ENCODE peak calls at places on chromosomes 4 and X, in seven cellular contexts. Q, O, D, T, S, P and I are unnamed samples.

GRCh38 chrX:74602142-74602541 is 12.3 kb downstream of the RLIM start:
- DNase-seq in S (no peak), Q (no peak), O (no peak), T (no peak), D (no peak), P (no peak), I (no peak)

GRCh38 chr4:139641218-139641617 is 24.4 kb upstream of the MGST2 start:
- DNase-seq in O (peak), T (no peak), Q (no peak), P (no peak), D (no peak), S (no peak), I (no peak)

GRCh38 chr4:66606908-66607307 is 936.6 kb upstream of the EPHA5 start:
- DNase-seq in S (no peak), O (peak), T (no peak), D (no peak), P (no peak), Q (no peak), I (no peak)

GRCh38 chrX:102963955-102964354 is 26.9 kb downstream of the RAB40AL start:
- DNase-seq in Q (no peak), O (no peak), T (no peak), P (no peak), S (no peak), D (no peak), I (no peak)

GRCh38 chrX:110167952-110168451 is 149.9 kb downstream of the AMMECR1 start:
- DNase-seq in Q (no peak), P (no peak), S (no peak), T (no peak), D (peak), O (peak), I (no peak)

GRCh38 chrX:97594825-97595224 is 711.1 kb downstream of the RPA4 start:
- DNase-seq in Q (no peak), T (no peak), O (no peak), D (no peak), P (no peak), S (no peak), I (no peak)

GRCh38 chr4:139555705-139556070 is 331 bp downstream of the SETD7 start:
- DNase-seq in T (peak), P (peak), S (peak), Q (peak), O (no peak), D (no peak), I (peak)

GRCh38 chrX:17706676-17707075 is 30.6 kb upstream of the SCML1 start:
- DNase-seq in T (no peak), O (peak), S (no peak), Q (no peak), D (no peak), P (peak), I (no peak)

GRCh38 chr4:145937990-145938611 is 522 bp downstream of the ZNF827 start:
- DNase-seq in D (peak), Q (peak), S (no peak), O (peak), T (no peak), P (peak), I (peak)

GRCh38 chr4:55503164-55503563 is 43.5 kb downstream of the CLOCK start:
- DNase-seq in P (peak), Q (no peak), S (no peak), D (peak), O (no peak), T (no peak), I (no peak)

GRCh38 chr4:88737304-88738015 is 39.8 kb upstream of the NAP1L5 start:
- DNase-seq in P (no peak), S (no peak), Q (no peak), O (peak), T (peak), D (no peak), I (no peak)

GRCh38 chrX:17713288-17713687 is 24.0 kb upstream of the SCML1 start:
- DNase-seq in P (no peak), Q (no peak), S (no peak), T (no peak), D (no peak), O (no peak), I (no peak)

GRCh38 chrX:121851033-121851432 is 803.6 kb downstream of the GLUD2 start:
- DNase-seq in T (no peak), D (no peak), O (no peak), P (peak), S (no peak), Q (no peak), I (no peak)

GRCh38 chr4:100517864-100518341 is at the start of gene EMCN:
- DNase-seq in S (no peak), O (no peak), D (no peak), P (peak), Q (no peak), T (no peak), I (no peak)

DNA sequence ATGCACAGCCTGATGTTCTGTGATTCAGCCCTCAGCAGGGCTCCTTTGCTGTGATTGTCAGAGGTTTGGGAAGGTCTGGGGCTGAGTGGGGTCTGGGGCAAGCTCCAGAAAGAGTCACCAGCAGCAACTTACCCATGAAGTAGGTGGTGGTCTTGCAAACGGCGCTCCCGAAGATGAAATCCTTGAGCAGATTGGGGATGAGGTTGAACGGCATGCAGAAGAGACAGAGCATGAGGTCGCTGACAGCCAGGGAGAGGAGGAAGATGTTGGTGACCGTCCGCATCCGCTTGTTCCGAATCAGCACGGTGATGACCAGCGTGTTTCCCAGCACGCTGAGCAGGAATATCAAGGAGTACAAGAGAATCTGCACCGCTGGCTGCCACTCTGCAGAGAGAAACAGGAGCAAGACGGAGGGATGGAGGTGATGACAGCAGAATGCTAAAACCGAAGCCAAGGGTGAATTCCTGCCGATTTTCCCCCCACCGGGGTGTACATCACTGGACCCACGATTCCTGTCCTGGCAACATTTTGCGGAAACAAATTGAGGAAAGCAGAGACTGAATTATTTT is 1.1 kb downstream of the CCKAR start:
- DNase-seq in D (no peak), P (no peak), S (no peak), T (no peak), O (no peak), Q (no peak), I (no peak)
- H3K4me3 ChIP-seq in D (no peak), P (peak), S (no peak), T (no peak), O (no peak), Q (no peak), I (no peak)

GRCh38 chr4:169009281-169010124 is 552 bp downstream of the CBR4 start:
- DNase-seq in O (peak), S (peak), Q (peak), T (peak), D (peak), P (peak), I (peak)

GRCh38 chr4:169012049-169012448 is 2.0 kb upstream of the CBR4 start:
- DNase-seq in P (no peak), O (no peak), D (no peak), Q (no peak), T (no peak), S (no peak), I (no peak)

GRCh38 chr4:169005453-169006099 is 4.5 kb downstream of the CBR4 start:
- DNase-seq in P (peak), D (no peak), Q (no peak), O (peak), S (no peak), T (no peak), I (no peak)

GRCh38 chr4:169010125-169011023 is at the start of gene CBR4:
- DNase-seq in S (peak), T (peak), O (peak), D (peak), P (peak), Q (peak), I (peak)

DNA sequence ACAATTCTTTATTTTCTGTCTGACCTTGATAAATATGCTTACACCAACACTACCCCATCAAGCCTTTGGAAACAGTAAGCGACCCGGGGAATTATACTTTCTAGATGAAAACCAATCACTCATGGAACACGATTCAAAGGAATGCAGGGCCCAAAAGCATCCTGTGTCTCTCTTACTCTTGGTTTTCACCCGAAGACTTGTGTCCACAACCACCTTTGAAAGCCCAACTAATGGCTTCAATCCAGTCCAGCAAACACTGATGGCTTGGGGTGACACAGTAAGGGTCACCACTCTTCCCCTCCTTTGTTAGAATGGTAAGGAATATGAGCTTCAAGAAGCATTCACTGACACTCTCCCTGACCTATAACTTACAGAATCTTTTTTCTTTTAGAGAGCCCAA is 1.6 kb downstream of the CBR4 start:
- DNase-seq in O (no peak), Q (no peak), S (no peak), T (no peak), P (no peak), D (peak), I (no peak)
- H3K4me3 ChIP-seq in O (no peak), Q (peak), S (no peak), T (peak), P (peak), D (peak), I (no peak)

DNA sequence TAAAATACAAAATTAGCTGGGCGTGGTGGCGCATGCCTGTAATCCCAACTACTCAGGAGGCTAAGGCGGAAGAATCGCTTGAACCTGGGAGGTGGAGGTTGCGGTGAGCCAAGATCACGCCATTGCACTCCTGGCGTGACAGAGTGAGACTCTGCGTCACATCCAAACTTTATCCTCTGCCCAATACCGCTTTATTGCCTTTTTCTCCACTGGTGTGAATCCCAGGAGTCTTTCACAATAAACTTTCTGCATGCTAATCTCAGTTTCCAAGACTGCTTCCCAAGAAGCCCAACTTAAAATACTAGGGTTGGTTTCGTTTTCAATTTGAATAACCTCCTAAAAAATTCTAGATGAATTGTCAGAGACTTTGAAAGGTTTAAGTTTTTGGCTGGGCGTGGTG is 27.2 kb upstream of the DHX15 start:
- DNase-seq in P (no peak), T (no peak), D (no peak), Q (no peak), S (no peak), O (no peak), I (no peak)
- H3K4me3 ChIP-seq in P (no peak), T (no peak), D (no peak), Q (no peak), S (no peak), O (no peak), I (no peak)

DNA sequence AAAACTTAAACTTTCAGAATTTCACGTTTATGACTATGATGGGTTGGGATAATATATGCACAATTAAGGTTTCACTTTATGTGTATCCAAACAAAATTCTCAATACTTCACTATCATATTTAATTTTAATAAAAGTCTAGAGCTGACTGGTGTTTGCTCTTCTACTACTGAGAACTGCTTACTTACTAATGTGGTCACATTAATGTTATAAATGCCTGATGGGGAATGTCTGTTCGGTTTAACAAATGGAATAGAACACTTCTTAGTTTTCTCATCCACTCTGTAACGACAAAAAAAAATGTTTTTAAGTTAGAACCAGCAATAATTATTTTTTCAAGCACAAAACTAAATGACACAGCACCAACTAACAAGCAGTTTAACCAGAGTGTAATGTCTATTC is 34.3 kb downstream of the CDKL2 start:
- DNase-seq in O (no peak), T (no peak), P (no peak), S (no peak), Q (no peak), D (no peak), I (no peak)
- H3K4me3 ChIP-seq in O (no peak), T (no peak), P (no peak), S (no peak), Q (no peak), D (no peak), I (no peak)

DNA sequence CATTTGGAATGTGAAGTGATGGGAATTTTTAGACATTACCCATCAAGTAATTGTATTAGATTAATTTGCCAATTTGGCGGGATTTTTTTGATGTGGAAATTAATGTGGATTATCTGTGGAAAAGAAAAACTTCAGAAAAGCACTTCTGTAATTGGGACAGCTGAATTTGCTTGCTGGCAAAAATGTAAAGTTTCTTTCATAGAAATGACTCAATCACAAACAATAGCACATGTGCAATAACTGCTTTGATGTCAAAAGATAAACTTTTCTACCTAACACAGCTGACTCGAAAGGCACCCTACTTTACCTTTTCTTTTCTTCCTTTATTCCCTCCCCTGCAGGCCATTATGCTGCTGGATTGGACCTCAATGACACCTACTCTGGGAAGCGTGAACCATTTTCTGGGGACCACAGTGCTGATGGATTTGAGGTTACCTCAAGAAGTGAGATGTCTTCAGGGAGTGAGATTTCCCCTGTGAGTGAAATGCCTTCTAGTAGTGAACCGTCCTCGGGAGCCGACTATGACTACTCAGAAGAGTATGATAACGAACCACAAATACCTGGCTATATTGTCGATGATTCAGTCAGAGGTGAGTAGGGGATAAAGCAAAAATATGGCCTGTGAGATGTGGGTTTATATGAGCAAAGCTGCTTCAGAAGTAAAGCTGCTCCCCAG is 1.4 kb downstream of the AREG start:
- DNase-seq in T (no peak), Q (no peak), D (no peak), S (no peak), O (no peak), P (peak), I (no peak)
- H3K4me3 ChIP-seq in T (no peak), Q (no peak), D (no peak), S (no peak), O (no peak), P (peak), I (no peak)

GRCh38 chrX:150361777-150362351 is 1.3 kb upstream of the MAMLD1 start:
- DNase-seq in S (peak), O (peak), D (no peak), Q (no peak), P (peak), T (peak), I (no peak)
- H3K4me3 ChIP-seq in S (peak), O (peak), D (no peak), Q (peak), P (peak), T (peak), I (peak)

DNA sequence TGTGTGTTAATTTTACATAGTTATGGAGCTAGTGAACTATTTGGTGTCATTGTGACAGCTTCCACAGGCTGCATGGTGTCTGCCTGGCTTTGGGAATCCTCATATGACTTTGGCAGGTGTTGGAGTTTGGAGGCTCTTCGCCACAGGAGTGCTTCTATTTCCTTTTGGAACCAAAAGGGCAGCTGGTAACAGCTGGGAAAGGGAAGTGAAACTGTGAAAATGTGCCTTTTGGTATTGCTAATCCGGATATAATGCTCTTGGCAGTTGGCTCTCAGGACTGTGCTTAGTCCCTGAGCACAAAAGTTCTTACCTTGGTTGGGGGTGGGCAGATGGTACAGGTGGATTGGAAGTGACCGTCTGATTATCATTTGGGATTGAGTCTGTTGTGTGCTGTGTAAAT is 18.1 kb downstream of the OFD1 start:
- DNase-seq in Q (no peak), O (no peak), P (no peak), S (no peak), T (no peak), D (peak), I (no peak)
- H3K4me3 ChIP-seq in Q (no peak), O (no peak), P (no peak), S (no peak), T (no peak), D (no peak), I (no peak)

GRCh38 chrX:12770440-12770839 is 20.8 kb upstream of the PRPS2 start:
- DNase-seq in O (no peak), P (peak), D (peak), T (no peak), S (no peak), Q (no peak), I (no peak)

GRCh38 chrX:12767856-12768255 is 23.4 kb upstream of the PRPS2 start:
- DNase-seq in Q (no peak), P (no peak), O (no peak), D (no peak), T (no peak), S (no peak), I (no peak)

DNA sequence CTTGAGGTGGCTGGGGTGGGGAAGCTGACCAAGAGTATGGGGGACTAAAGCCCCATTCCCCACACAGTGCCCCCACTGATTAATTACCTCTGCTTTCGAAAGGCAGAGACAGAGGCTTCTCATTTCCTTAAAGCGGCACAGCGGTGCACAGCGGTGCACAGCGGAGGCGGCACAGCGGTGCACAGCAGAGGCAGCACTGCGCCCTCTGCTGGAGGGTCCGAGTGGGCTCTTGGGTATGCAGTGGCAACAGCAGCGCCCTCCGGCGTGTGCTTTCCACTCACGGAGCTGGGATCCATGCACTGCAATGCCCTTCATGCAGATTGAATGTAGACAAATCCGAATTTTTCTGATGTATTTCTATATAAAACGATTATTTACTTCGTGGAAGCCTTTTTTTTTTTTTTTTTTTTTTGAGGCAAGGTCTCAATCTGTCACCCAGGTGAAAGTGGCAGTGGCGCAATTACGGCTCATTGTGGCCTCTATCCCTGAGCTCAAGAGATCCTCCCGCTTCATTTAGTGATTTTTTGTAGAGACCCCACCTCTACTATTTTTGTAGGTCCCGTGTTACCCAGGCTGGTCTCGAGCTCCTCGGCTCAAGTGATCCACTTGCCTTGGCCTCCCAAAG is 19.7 kb upstream of the PRPS2 start:
- DNase-seq in T (peak), D (peak), Q (peak), S (peak), P (peak), O (peak), I (peak)
- H3K4me3 ChIP-seq in T (no peak), D (no peak), Q (no peak), S (no peak), P (no peak), O (no peak), I (no peak)